ENCODE peak calls at places on chromosomes 12 and 14, in four cellular contexts. H is endothelial cell of umbilical vein, J is upper lobe of left lung, X is hepatocyte. O is an unnamed sample. For H3K4me1, the result is how much of the 10 kb centered on the place peaks cover.

GRCh38 chr12:112153181-112153899 is 28.0 kb downstream of the TRAFD1 start:
- DNase-seq in J (peak), X (no peak), H (no peak), O (no peak)

GRCh38 chr12:49389092-49389703 is 21.9 kb downstream of the SPATS2 start:
- DNase-seq in X (peak), H (no peak), J (peak), O (no peak)

GRCh38 chr14:34966413-34966812 is 16.4 kb upstream of the SRP54 start:
- DNase-seq in X (no peak), J (no peak), H (no peak), O (no peak)

GRCh38 chr14:33184587-33184986 is 245.9 kb downstream of the NPAS3 start:
- DNase-seq in H (peak), J (no peak), X (no peak), O (no peak)

GRCh38 chr14:75476274-75476995 is 45.8 kb upstream of the BATF start:
- DNase-seq in J (peak), X (peak), H (no peak), O (no peak)

GRCh38 chr12:49791700-49792099 is 36.5 kb downstream of the NCKAP5L start:
- DNase-seq in H (no peak), J (no peak), X (no peak), O (no peak)

GRCh38 chr12:109877504-109878246 is 2.7 kb downstream of the GLTP start:
- DNase-seq in H (no peak), J (no peak), X (no peak), O (no peak)

GRCh38 chr12:34347367-34347766 is 325.1 kb downstream of the ALG10 start:
- DNase-seq in J (no peak), H (no peak), X (no peak), O (no peak)

GRCh38 chr14:32565256-32565655 is 236.2 kb downstream of the AKAP6 start:
- DNase-seq in J (no peak), H (peak), X (no peak), O (no peak)

GRCh38 chr14:89276424-89276975 is 140.5 kb downstream of the FOXN3 start:
- DNase-seq in J (peak), X (no peak), H (no peak), O (no peak)

GRCh38 chr14:35402323-35403084 is 2.0 kb downstream of the NFKBIA start:
- DNase-seq in X (no peak), J (no peak), H (peak), O (no peak)

GRCh38 chr12:120741476-120742206 is 16.0 kb downstream of the ACADS start:
- DNase-seq in H (no peak), J (no peak), X (no peak), O (no peak)

GRCh38 chr14:65776193-65776592 is 363.7 kb downstream of the FUT8 start:
- DNase-seq in H (no peak), J (no peak), X (no peak), O (no peak)

GRCh38 chr14:36271939-36272907 is 48.2 kb downstream of the MBIP start:
- DNase-seq in J (no peak), X (no peak), H (peak), O (no peak)

GRCh38 chr12:52060498-52061177 is 9.1 kb upstream of the ATG101 start:
- DNase-seq in X (no peak), J (no peak), H (no peak), O (no peak)

GRCh38 chr14:102795060-102795925 is 18.0 kb downstream of the TRAF3 start:
- DNase-seq in J (peak), X (peak), H (peak), O (peak)

GRCh38 chr12:1855241-1855640 is 34.9 kb downstream of the LRTM2 start:
- DNase-seq in H (no peak), J (no peak), X (no peak), O (no peak)

GRCh38 chr14:76924363-76925151 is 98.3 kb downstream of the LRRC74A start:
- DNase-seq in J (no peak), X (peak), H (no peak), O (no peak)

GRCh38 chr12:15546102-15546701 is 223.9 kb downstream of the PTPRO start:
- DNase-seq in J (no peak), X (no peak), H (no peak), O (no peak)

GRCh38 chr12:113424915-113425823 is 3.0 kb downstream of the SDSL start:
- DNase-seq in J (peak), H (peak), X (peak), O (no peak)

GRCh38 chr12:24738436-24738835 is 210.5 kb downstream of the BCAT1 start:
- DNase-seq in J (no peak), X (no peak), H (no peak), O (no peak)

GRCh38 chr14:22973217-22974032 is 8.9 kb downstream of the AJUBA start:
- DNase-seq in X (peak), H (peak), J (peak), O (peak)

GRCh38 chr14:104870368-104871144 is 5.5 kb downstream of the CEP170B start:
- DNase-seq in H (no peak), X (no peak), J (no peak), O (no peak)

GRCh38 chr12:6771091-6771495 is 1.2 kb upstream of the LAG3 start:
- DNase-seq in J (peak), H (peak), X (no peak), O (no peak)

GRCh38 chr12:49342914-49343731 is 3.6 kb upstream of the DNAJC22 start:
- DNase-seq in H (no peak), J (peak), X (peak), O (no peak)

GRCh38 chr14:67413806-67414769 is 2.1 kb upstream of the PLEK2 start:
- DNase-seq in X (peak), H (peak), J (peak), O (no peak)

GRCh38 chr14:67411820-67412421 is at the start of gene PLEK2:
- DNase-seq in X (peak), H (no peak), J (peak), O (no peak)

GRCh38 chr14:67409461-67409860 is 2.5 kb downstream of the PLEK2 start:
- DNase-seq in H (no peak), J (no peak), X (peak), O (no peak)

GRCh38 chr14:67410313-67410712 is 1.7 kb downstream of the PLEK2 start:
- DNase-seq in H (no peak), J (no peak), X (peak), O (no peak)

DNA sequence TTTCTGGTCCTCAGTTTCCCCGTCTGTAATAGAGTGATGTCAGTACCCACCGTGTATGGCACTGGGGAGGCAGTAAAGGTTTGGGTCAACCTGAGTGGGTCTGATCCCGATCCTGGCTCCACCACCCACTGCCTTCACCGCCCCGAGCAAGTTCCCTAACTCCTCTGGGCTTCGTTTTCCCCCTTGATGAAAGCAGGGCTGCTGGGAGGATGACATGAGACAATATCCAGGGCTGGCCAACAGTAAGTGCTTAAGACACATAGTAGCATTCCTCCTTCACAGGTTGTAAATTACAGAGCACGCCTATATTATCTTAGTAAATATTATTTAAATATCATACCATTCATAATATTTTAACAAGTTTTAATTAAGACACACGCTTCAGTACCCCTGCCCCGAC is 590 bp downstream of the PLEK2 start:
- DNase-seq in H (no peak), J (no peak), X (no peak), O (no peak)
- H3K4me1 ChIP-seq in H (under half), J (under half), X (under half), O (under half)

GRCh38 chr14:49594347-49595089 is 4.2 kb upstream of the LRR1 start:
- DNase-seq in J (peak), H (peak), X (peak), O (no peak)
- H3K27ac ChIP-seq in J (no peak), H (no peak), X (peak), O (no peak)

DNA sequence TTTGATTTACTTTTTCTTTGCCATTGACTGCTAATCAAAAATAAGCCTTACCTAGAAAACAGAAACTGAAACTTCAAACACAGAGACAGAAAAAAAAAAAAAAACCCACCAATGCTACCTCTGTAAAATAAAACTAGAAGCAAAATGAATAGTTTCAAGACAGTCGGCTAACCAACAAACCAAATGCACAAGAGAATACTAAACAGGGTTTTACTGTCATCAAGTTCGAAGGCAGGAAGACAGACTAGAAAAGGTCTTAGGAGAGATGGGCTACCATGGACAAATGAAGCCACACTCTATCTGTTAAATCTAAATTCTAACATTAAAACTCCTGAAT is 59.5 kb downstream of the SEL1L start:
- DNase-seq in H (no peak), J (no peak), X (no peak), O (no peak)
- H3K4me1 ChIP-seq in H (under half), J (under half), X (under half), O (under half)

GRCh38 chr12:88418856-88419497 is 161.3 kb downstream of the KITLG start:
- DNase-seq in H (no peak), J (no peak), X (no peak), O (no peak)
- H3K27ac ChIP-seq in H (no peak), J (no peak), X (no peak), O (no peak)

DNA sequence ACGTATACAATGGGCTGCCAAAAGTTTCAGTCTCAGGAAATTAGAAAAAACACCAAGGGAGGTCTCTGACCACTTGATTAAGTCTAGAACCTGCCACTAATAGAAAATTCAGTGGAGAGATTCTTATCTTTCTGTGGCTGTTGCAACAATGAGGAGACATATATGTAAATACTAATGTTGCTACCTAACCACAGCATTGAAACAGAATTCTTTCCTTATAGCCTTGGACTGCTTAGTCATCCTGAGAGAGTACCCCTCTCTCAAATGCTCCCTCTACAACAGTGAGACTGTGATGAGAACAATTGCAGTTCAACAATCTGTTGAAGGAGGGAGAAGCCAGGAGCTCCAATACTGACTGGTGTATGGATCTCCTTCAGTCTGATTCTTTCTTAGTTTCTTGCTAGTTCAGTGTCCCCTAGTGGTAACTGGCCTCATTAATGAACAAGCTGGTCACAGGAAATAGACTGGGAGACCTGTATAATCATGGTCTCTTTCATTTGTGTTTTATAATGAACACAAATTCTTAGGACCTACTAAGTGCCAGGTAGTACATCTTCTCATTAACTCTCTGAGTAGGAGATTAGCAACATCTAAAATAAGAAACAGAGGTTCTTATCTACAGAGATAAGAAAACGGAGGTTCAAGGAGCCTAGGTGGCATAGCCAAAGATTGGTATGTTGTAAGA is 164.5 kb downstream of the SLC38A4 start:
- DNase-seq in X (peak), J (peak), H (peak), O (no peak)
- H3K4me1 ChIP-seq in X (under half), J (under half), H (half or more), O (half or more)

GRCh38 chr12:70122804-70123203 is 120.4 kb upstream of the CNOT2 start:
- DNase-seq in J (no peak), H (no peak), X (no peak), O (no peak)

GRCh38 chr12:70121562-70121961 is 121.7 kb upstream of the CNOT2 start:
- DNase-seq in H (no peak), X (no peak), J (no peak), O (no peak)

GRCh38 chr12:70117670-70118069 is 125.6 kb upstream of the CNOT2 start:
- DNase-seq in X (no peak), H (no peak), J (no peak), O (no peak)

DNA sequence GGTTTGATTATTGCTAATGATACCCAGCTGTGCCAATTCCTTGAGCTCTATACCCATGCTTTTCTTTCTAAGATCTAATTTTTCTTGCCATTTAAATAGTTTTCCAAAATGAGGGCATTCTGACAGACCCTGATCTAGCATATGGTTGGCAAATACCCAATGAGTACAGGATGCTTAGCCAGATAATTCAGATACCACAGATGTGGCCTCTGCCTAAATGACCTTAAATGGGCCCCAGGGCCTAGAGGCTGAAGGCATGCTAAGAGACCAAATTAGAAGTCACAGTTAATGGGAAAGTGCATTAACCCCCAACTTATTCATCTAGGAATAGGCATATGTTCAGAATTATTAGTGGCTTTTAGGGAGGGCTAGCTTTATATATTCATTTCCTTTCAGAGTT is 122.3 kb upstream of the CNOT2 start:
- DNase-seq in X (no peak), H (no peak), J (no peak), O (no peak)
- H3K27ac ChIP-seq in X (no peak), H (no peak), J (no peak), O (no peak)

DNA sequence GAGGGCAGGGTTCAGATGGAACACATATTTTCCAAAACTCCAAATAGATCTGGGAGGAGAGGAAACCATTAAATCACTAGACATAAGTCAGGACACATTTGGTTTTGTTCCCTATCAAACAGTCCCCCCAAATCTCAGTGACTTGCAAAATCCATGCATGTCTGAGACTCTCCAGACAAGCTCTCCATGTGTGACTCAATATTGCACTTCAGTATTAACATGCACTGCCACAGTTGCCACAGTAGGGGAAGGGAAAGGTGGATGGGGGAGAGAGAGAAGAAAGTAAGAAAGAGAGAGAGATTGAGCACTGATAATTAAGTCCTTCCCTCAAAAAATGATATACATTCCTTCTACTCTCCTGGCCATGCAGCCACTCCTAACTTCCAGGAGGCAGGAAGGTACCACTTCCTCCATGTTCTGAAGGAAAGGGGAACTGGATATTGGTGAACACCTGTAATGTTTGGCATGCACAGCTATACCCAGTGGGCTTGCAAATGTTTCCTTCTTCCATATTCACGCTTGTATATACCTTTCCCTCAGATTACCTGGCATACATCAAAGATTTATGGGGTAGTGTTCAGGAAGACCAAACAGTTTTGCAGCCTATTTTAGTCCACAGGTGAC is 310.0 kb downstream of the ZFP36L1 start:
- DNase-seq in J (no peak), H (no peak), X (no peak), O (no peak)
- H3K4me1 ChIP-seq in J (under half), H (under half), X (under half), O (under half)

DNA sequence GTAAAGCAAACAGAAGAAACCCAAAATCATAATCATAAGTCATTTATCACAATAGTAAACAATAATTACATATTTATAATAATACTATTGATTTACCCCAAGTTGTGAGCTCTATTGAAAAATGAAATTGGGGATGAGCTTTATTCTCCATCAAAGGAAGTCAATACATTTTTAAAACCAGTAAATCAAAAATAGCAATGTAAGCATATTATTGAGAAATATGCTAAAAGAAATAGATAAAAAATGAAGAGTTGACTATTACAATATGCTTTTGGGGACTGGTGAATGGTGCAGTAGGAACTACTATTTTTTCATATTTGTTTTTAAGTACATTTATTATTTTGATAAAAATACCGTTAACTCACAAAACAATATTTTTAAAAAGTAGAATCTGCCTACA is 31.2 kb upstream of the STK38L start:
- DNase-seq in H (no peak), J (no peak), X (no peak), O (no peak)
- H3K27ac ChIP-seq in H (no peak), J (no peak), X (no peak), O (no peak)

GRCh38 chr14:99881011-99881410 is 87.8 kb downstream of the EML1 start:
- DNase-seq in J (no peak), H (no peak), X (no peak), O (no peak)
- H3K4me1 ChIP-seq in J (under half), H (under half), X (under half), O (under half)

DNA sequence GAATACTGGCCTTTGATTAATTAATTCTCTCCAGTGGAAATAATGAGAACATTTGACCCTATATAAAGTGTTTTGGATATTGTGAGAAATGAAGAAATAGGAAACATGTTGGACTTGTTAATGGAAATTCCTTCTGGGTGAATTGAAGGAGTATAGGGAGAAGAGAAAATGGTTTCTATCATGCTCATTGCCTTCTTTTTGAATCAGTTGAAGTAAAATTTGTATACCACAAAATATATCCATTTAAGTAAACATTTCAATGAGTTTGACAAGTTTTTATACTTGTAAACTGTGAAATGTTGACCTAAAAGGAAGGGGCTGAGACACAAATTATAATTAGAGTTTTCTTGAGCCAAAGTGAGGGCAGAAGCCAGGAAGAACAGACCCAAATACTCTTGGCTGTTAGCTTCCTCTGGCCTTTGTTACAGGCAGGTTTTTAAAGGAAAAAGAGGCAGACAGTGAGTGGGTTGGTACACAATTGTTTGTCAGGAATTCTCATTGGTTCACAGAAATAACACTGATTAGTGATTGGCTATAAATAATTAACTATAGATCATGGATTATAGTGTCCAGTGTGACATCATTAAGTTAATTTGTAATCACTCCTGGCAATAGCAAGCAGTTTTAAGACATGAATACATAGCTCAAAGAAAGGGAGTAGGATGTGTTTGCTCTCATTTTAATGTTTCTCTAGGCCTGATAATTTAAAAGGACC is 826 bp downstream of the ZNF705A start:
- DNase-seq in X (no peak), J (no peak), H (peak), O (no peak)
- H3K27ac ChIP-seq in X (peak), J (peak), H (peak), O (no peak)